ENCODE peak calls at places on chromosomes 4 and X, in six cellular contexts. One of them, this sample, is unnamed.

GRCh38 chr4:169795585-169795984 is 37.8 kb upstream of the HPF1 start:
- DNase-seq in hepatocyte: no peak
- DNase-seq in aorta: no peak
- DNase-seq in psoas muscle: no peak
- DNase-seq in HepG2: no peak
- DNase-seq in brain microvascular endothelial cell: no peak
- DNase-seq in this sample: no peak

GRCh38 chr4:138741366-138741765 is 274.2 kb upstream of the NOCT start:
- DNase-seq in hepatocyte: no peak
- DNase-seq in aorta: no peak
- DNase-seq in psoas muscle: no peak
- DNase-seq in HepG2: no peak
- DNase-seq in brain microvascular endothelial cell: no peak
- DNase-seq in this sample: no peak

GRCh38 chrX:139448996-139449395 is 81.5 kb upstream of the F9 start:
- DNase-seq in hepatocyte: no peak
- DNase-seq in aorta: no peak
- DNase-seq in psoas muscle: no peak
- DNase-seq in HepG2: no peak
- DNase-seq in brain microvascular endothelial cell: no peak
- DNase-seq in this sample: no peak

GRCh38 chr4:140116442-140117104 is 37.4 kb downstream of the MAML3 start:
- DNase-seq in hepatocyte: no peak
- DNase-seq in aorta: no peak
- DNase-seq in psoas muscle: no peak
- DNase-seq in HepG2: no peak
- DNase-seq in brain microvascular endothelial cell: no peak
- DNase-seq in this sample: peak; percentile 58

GRCh38 chr4:7027284-7027683 is 15.9 kb upstream of the TADA2B start:
- DNase-seq in hepatocyte: no peak
- DNase-seq in aorta: no peak
- DNase-seq in psoas muscle: peak; percentile 9
- DNase-seq in HepG2: no peak
- DNase-seq in brain microvascular endothelial cell: no peak
- DNase-seq in this sample: no peak

GRCh38 chr4:170007113-170007512 is 19.1 kb downstream of the MFAP3L start:
- DNase-seq in hepatocyte: no peak
- DNase-seq in aorta: no peak
- DNase-seq in psoas muscle: no peak
- DNase-seq in HepG2: no peak
- DNase-seq in brain microvascular endothelial cell: no peak
- DNase-seq in this sample: no peak

GRCh38 chrX:23525531-23525930 is 141.8 kb upstream of the PRDX4 start:
- DNase-seq in hepatocyte: no peak
- DNase-seq in aorta: no peak
- DNase-seq in psoas muscle: no peak
- DNase-seq in HepG2: no peak
- DNase-seq in brain microvascular endothelial cell: no peak
- DNase-seq in this sample: no peak

GRCh38 chrX:74297766-74298165 is 6.2 kb upstream of the ZCCHC13 start:
- DNase-seq in hepatocyte: no peak
- DNase-seq in aorta: no peak
- DNase-seq in psoas muscle: no peak
- DNase-seq in HepG2: no peak
- DNase-seq in brain microvascular endothelial cell: no peak
- DNase-seq in this sample: no peak

GRCh38 chr4:26238782-26239647 is 81.8 kb upstream of the RBPJ start:
- DNase-seq in hepatocyte: peak; percentile 37
- DNase-seq in aorta: no peak
- DNase-seq in psoas muscle: no peak
- DNase-seq in HepG2: peak; percentile 8
- DNase-seq in brain microvascular endothelial cell: peak; percentile 67
- DNase-seq in this sample: no peak

GRCh38 chrX:106177106-106177981 is 9.2 kb downstream of the PWWP3B start:
- DNase-seq in hepatocyte: peak; percentile 67
- DNase-seq in aorta: peak; percentile 45
- DNase-seq in psoas muscle: peak; percentile 82
- DNase-seq in HepG2: no peak
- DNase-seq in brain microvascular endothelial cell: peak; percentile 61
- DNase-seq in this sample: no peak

GRCh38 chr4:144703494-144703893 is 57.5 kb downstream of the HHIP start:
- DNase-seq in hepatocyte: no peak
- DNase-seq in aorta: no peak
- DNase-seq in psoas muscle: no peak
- DNase-seq in HepG2: no peak
- DNase-seq in brain microvascular endothelial cell: no peak
- DNase-seq in this sample: no peak

GRCh38 chr4:33272722-33273121 is 2552.6 kb downstream of the PCDH7 start:
- DNase-seq in hepatocyte: no peak
- DNase-seq in aorta: no peak
- DNase-seq in psoas muscle: no peak
- DNase-seq in HepG2: no peak
- DNase-seq in brain microvascular endothelial cell: no peak
- DNase-seq in this sample: no peak

GRCh38 chrX:10617964-10618342 is 2.4 kb downstream of the MID1 start:
- DNase-seq in hepatocyte: no peak
- DNase-seq in aorta: no peak
- DNase-seq in psoas muscle: no peak
- DNase-seq in HepG2: no peak
- DNase-seq in brain microvascular endothelial cell: peak; percentile 56
- DNase-seq in this sample: no peak
- H3K4me3 ChIP-seq in hepatocyte: no peak overlapping the region
- H3K4me3 ChIP-seq in aorta: no peak overlapping the region
- H3K4me3 ChIP-seq in psoas muscle: no peak overlapping the region
- H3K4me3 ChIP-seq in HepG2: no peak overlapping the region
- H3K4me3 ChIP-seq in brain microvascular endothelial cell: peak overlapping the region; percentile 69
- H3K4me3 ChIP-seq in this sample: peak overlapping the region; percentile 69

GRCh38 chr4:56051710-56052075 is 102.9 kb downstream of the CEP135 start:
- DNase-seq in hepatocyte: no peak
- DNase-seq in aorta: no peak
- DNase-seq in psoas muscle: no peak
- DNase-seq in HepG2: no peak
- DNase-seq in brain microvascular endothelial cell: no peak
- DNase-seq in this sample: no peak
- H3K4me3 ChIP-seq in hepatocyte: no peak overlapping the region
- H3K4me3 ChIP-seq in aorta: no peak overlapping the region
- H3K4me3 ChIP-seq in psoas muscle: no peak overlapping the region
- H3K4me3 ChIP-seq in HepG2: no peak overlapping the region
- H3K4me3 ChIP-seq in brain microvascular endothelial cell: no peak overlapping the region
- H3K4me3 ChIP-seq in this sample: no peak overlapping the region

GRCh38 chr4:184030764-184031163 is 125.7 kb downstream of the STOX2 start:
- DNase-seq in hepatocyte: no peak
- DNase-seq in aorta: no peak
- DNase-seq in psoas muscle: no peak
- DNase-seq in HepG2: no peak
- DNase-seq in brain microvascular endothelial cell: no peak
- DNase-seq in this sample: no peak

GRCh38 chr4:184024637-184025036 is 119.5 kb downstream of the STOX2 start:
- DNase-seq in hepatocyte: no peak
- DNase-seq in aorta: no peak
- DNase-seq in psoas muscle: no peak
- DNase-seq in HepG2: no peak
- DNase-seq in brain microvascular endothelial cell: no peak
- DNase-seq in this sample: no peak

GRCh38 chr4:184028571-184028996 is 123.5 kb downstream of the STOX2 start:
- DNase-seq in hepatocyte: no peak
- DNase-seq in aorta: no peak
- DNase-seq in psoas muscle: no peak
- DNase-seq in HepG2: no peak
- DNase-seq in brain microvascular endothelial cell: no peak
- DNase-seq in this sample: no peak
- H3K4me3 ChIP-seq in hepatocyte: no peak overlapping the region
- H3K4me3 ChIP-seq in aorta: no peak overlapping the region
- H3K4me3 ChIP-seq in psoas muscle: peak overlapping the region; percentile 12
- H3K4me3 ChIP-seq in HepG2: no peak overlapping the region
- H3K4me3 ChIP-seq in brain microvascular endothelial cell: no peak overlapping the region
- H3K4me3 ChIP-seq in this sample: no peak overlapping the region

DNA sequence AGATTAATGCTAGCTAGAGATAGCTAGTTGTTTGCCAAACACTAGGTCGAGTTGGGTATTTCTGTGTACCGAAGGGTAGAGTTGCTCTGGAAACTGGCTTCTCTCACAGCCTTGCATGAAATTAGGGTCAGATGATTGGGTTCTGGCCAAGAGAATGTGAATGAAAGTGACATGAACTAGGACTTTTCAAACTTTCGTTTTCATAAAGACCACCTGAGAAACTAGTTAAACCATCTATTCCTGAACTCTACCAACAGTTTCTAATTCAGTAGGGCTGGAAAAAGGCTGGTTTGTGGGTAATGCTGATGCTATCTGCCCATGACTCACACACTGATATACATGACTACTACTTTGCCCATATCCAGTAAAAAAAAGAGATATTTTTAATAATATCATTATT is 157.6 kb downstream of the GASK1B start:
- DNase-seq in hepatocyte: no peak
- DNase-seq in aorta: no peak
- DNase-seq in psoas muscle: no peak
- DNase-seq in HepG2: no peak
- DNase-seq in brain microvascular endothelial cell: peak; percentile 73
- DNase-seq in this sample: no peak
- H3K4me3 ChIP-seq in hepatocyte: no peak overlapping the region
- H3K4me3 ChIP-seq in aorta: no peak overlapping the region
- H3K4me3 ChIP-seq in psoas muscle: no peak overlapping the region
- H3K4me3 ChIP-seq in HepG2: no peak overlapping the region
- H3K4me3 ChIP-seq in brain microvascular endothelial cell: no peak overlapping the region
- H3K4me3 ChIP-seq in this sample: no peak overlapping the region

DNA sequence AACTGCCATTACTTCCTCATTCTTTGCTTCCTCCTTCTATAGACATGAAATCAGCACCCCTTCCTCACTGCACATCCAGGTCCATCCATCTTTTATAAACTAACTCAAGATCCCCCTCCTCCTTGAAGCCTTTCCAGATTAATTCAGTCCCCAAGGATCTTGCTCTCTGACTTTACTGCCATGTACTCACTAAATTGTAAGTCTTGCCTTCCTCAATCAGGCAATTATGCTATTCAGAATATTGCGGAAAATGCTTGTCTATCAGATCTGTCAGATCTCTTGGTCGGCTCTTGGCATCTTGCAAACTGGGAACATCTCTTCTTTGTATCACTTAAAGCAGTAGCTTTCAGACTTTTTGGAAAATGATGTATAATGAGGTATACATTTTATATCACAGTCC is 3.6 kb downstream of the GPRIN3 start:
- DNase-seq in hepatocyte: no peak
- DNase-seq in aorta: no peak
- DNase-seq in psoas muscle: no peak
- DNase-seq in HepG2: no peak
- DNase-seq in brain microvascular endothelial cell: no peak
- DNase-seq in this sample: no peak
- H3K4me3 ChIP-seq in hepatocyte: no peak overlapping the region
- H3K4me3 ChIP-seq in aorta: no peak overlapping the region
- H3K4me3 ChIP-seq in psoas muscle: no peak overlapping the region
- H3K4me3 ChIP-seq in HepG2: no peak overlapping the region
- H3K4me3 ChIP-seq in brain microvascular endothelial cell: no peak overlapping the region
- H3K4me3 ChIP-seq in this sample: no peak overlapping the region

GRCh38 chr4:102217345-102217744 is 127.9 kb downstream of the SLC39A8 start:
- DNase-seq in hepatocyte: no peak
- DNase-seq in aorta: no peak
- DNase-seq in psoas muscle: no peak
- DNase-seq in HepG2: no peak
- DNase-seq in brain microvascular endothelial cell: no peak
- DNase-seq in this sample: no peak
- H3K4me3 ChIP-seq in hepatocyte: no peak overlapping the region
- H3K4me3 ChIP-seq in aorta: no peak overlapping the region
- H3K4me3 ChIP-seq in psoas muscle: no peak overlapping the region
- H3K4me3 ChIP-seq in HepG2: no peak overlapping the region
- H3K4me3 ChIP-seq in brain microvascular endothelial cell: no peak overlapping the region
- H3K4me3 ChIP-seq in this sample: no peak overlapping the region

GRCh38 chr4:152063301-152064235 is 302.8 kb upstream of the GATB start:
- DNase-seq in hepatocyte: peak; percentile 70
- DNase-seq in aorta: no peak
- DNase-seq in psoas muscle: peak; percentile 69
- DNase-seq in HepG2: no peak
- DNase-seq in brain microvascular endothelial cell: no peak
- DNase-seq in this sample: peak; percentile 14
- H3K4me3 ChIP-seq in hepatocyte: no peak overlapping the region
- H3K4me3 ChIP-seq in aorta: no peak overlapping the region
- H3K4me3 ChIP-seq in psoas muscle: peak overlapping the region; percentile 33
- H3K4me3 ChIP-seq in HepG2: no peak overlapping the region
- H3K4me3 ChIP-seq in brain microvascular endothelial cell: no peak overlapping the region
- H3K4me3 ChIP-seq in this sample: no peak overlapping the region

GRCh38 chrX:119482041-119482440 is 13.8 kb downstream of the SLC25A5 start:
- DNase-seq in hepatocyte: no peak
- DNase-seq in aorta: no peak
- DNase-seq in psoas muscle: no peak
- DNase-seq in HepG2: no peak
- DNase-seq in brain microvascular endothelial cell: no peak
- DNase-seq in this sample: no peak
- H3K4me3 ChIP-seq in hepatocyte: no peak overlapping the region
- H3K4me3 ChIP-seq in aorta: no peak overlapping the region
- H3K4me3 ChIP-seq in psoas muscle: peak overlapping the region; percentile 63
- H3K4me3 ChIP-seq in HepG2: no peak overlapping the region
- H3K4me3 ChIP-seq in brain microvascular endothelial cell: no peak overlapping the region
- H3K4me3 ChIP-seq in this sample: peak overlapping the region; percentile 19

GRCh38 chrX:12210921-12211320 is 72.6 kb downstream of the FRMPD4 start:
- DNase-seq in hepatocyte: no peak
- DNase-seq in aorta: no peak
- DNase-seq in psoas muscle: no peak
- DNase-seq in HepG2: no peak
- DNase-seq in brain microvascular endothelial cell: no peak
- DNase-seq in this sample: no peak
- H3K4me3 ChIP-seq in hepatocyte: no peak overlapping the region
- H3K4me3 ChIP-seq in aorta: no peak overlapping the region
- H3K4me3 ChIP-seq in psoas muscle: no peak overlapping the region
- H3K4me3 ChIP-seq in HepG2: no peak overlapping the region
- H3K4me3 ChIP-seq in brain microvascular endothelial cell: no peak overlapping the region
- H3K4me3 ChIP-seq in this sample: no peak overlapping the region

GRCh38 chr4:182447938-182448280 is 204.7 kb downstream of the TENM3 start:
- DNase-seq in hepatocyte: peak; percentile 28
- DNase-seq in aorta: no peak
- DNase-seq in psoas muscle: no peak
- DNase-seq in HepG2: no peak
- DNase-seq in brain microvascular endothelial cell: no peak
- DNase-seq in this sample: no peak
- H3K4me3 ChIP-seq in hepatocyte: peak overlapping the region; percentile 90
- H3K4me3 ChIP-seq in aorta: no peak overlapping the region
- H3K4me3 ChIP-seq in psoas muscle: peak overlapping the region; percentile 82
- H3K4me3 ChIP-seq in HepG2: no peak overlapping the region
- H3K4me3 ChIP-seq in brain microvascular endothelial cell: peak overlapping the region; percentile 76
- H3K4me3 ChIP-seq in this sample: peak overlapping the region; percentile 59

This sample was measured in HFF-Myc.